ENCODE peak calls at places on chromosome 11, in nine cellular contexts. S, W, M, F, O, T, L, Y and R are unnamed samples.

GRCh38 chr11:57461841-57462489 is 1.6 kb downstream of the RTN4RL2 start:
- DNase-seq in S (no peak), W (no peak), M (no peak), F (no peak), O (no peak), T (no peak), L (no peak), Y (no peak), R (no peak)

GRCh38 chr11:68379216-68379615 is 66.8 kb downstream of the LRP5 start:
- DNase-seq in S (no peak), W (peak), M (no peak), F (no peak), O (no peak), T (no peak), L (no peak), Y (no peak), R (no peak)

GRCh38 chr11:115684135-115684534 is 179.9 kb upstream of the CADM1 start:
- DNase-seq in S (no peak), W (no peak), M (no peak), F (no peak), O (no peak), T (no peak), L (no peak), Y (no peak), R (no peak)

GRCh38 chr11:15764948-15765347 is 591.4 kb downstream of the SOX6 start:
- DNase-seq in S (no peak), W (no peak), M (no peak), F (no peak), O (no peak), T (no peak), L (no peak), Y (no peak), R (no peak)

GRCh38 chr11:29200776-29201574 is 815.9 kb downstream of the KCNA4 start:
- DNase-seq in S (no peak), W (no peak), M (no peak), F (no peak), O (no peak), T (no peak), L (no peak), Y (no peak), R (no peak)

GRCh38 chr11:35077709-35078695 is 61.0 kb upstream of the CD44 start:
- DNase-seq in S (no peak), W (no peak), M (no peak), F (no peak), O (peak), T (peak), L (no peak), Y (peak), R (peak)

GRCh38 chr11:60563553-60564235 is 48.5 kb downstream of the MS4A13 start:
- DNase-seq in S (no peak), W (no peak), M (no peak), F (no peak), O (no peak), T (no peak), L (no peak), Y (no peak), R (no peak)

GRCh38 chr11:131246156-131246555 is 124.3 kb upstream of the NTM start:
- DNase-seq in S (no peak), W (no peak), M (no peak), F (no peak), O (no peak), T (no peak), L (no peak), Y (no peak), R (no peak)

GRCh38 chr11:64653388-64653973 is 62.5 kb downstream of the SLC22A12 start:
- DNase-seq in S (no peak), W (no peak), M (no peak), F (no peak), O (no peak), T (no peak), L (no peak), Y (no peak), R (no peak)